ENCODE peak calls at places on chromosomes 4 and X, in eight cellular contexts. V, H, X, R, U, E, I and K are unnamed samples.

GRCh38 chr4:183639291-183639690 is 19.7 kb downstream of the RWDD4 start:
- DNase-seq in V (no peak), H (no peak), X (no peak), R (no peak), U (no peak), E (no peak), I (no peak), K (no peak)

GRCh38 chr4:7775396-7775795 is 164.3 kb downstream of the AFAP1 start:
- DNase-seq in V (no peak), H (no peak), X (no peak), R (no peak), U (no peak), E (no peak), I (no peak), K (no peak)

GRCh38 chrX:54386314-54386713 is 28.5 kb upstream of the WNK3 start:
- DNase-seq in V (no peak), H (no peak), X (no peak), R (no peak), U (no peak), E (no peak), I (no peak), K (peak; percentile 9)

GRCh38 chr4:69858683-69859082 is 1.3 kb downstream of the SULT1E1 start:
- DNase-seq in V (no peak), H (no peak), X (no peak), R (no peak), U (no peak), E (no peak), I (no peak), K (peak; percentile 65)

GRCh38 chrX:15059488-15059887 is 186.3 kb downstream of the MOSPD2 start:
- DNase-seq in V (no peak), H (no peak), X (no peak), R (no peak), U (no peak), E (no peak), I (no peak), K (no peak)

GRCh38 chr4:44701037-44701436 is 22.8 kb downstream of the GUF1 start:
- DNase-seq in V (no peak), H (no peak), X (no peak), R (no peak), U (no peak), E (no peak), I (no peak), K (no peak)

GRCh38 chr4:110515676-110516075 is 39.7 kb downstream of the ENPEP start:
- DNase-seq in V (no peak), H (no peak), X (no peak), R (no peak), U (no peak), E (no peak), I (no peak), K (no peak)

GRCh38 chr4:101345271-101345595 is 2.1 kb downstream of the PPP3CA start:
- DNase-seq in V (peak; percentile 30), H (no peak), X (no peak), R (no peak), U (no peak), E (peak; percentile 14), I (no peak), K (no peak)

GRCh38 chrX:64977830-64978229 is 1.6 kb upstream of the ZC4H2 start:
- DNase-seq in V (no peak), H (no peak), X (no peak), R (no peak), U (no peak), E (no peak), I (no peak), K (no peak)

GRCh38 chr4:89172865-89173264 is 61.5 kb downstream of the TIGD2 start:
- DNase-seq in V (no peak), H (no peak), X (no peak), R (no peak), U (no peak), E (no peak), I (no peak), K (no peak)

GRCh38 chr4:3744901-3745300 is 21.3 kb upstream of the ADRA2C start:
- DNase-seq in V (no peak), H (no peak), X (no peak), R (no peak), U (no peak), E (no peak), I (no peak), K (no peak)
- H3K4me3 ChIP-seq in V (no peak overlapping the region), H (no peak overlapping the region), X (no peak overlapping the region), R (no peak overlapping the region), U (no peak overlapping the region), E (no peak overlapping the region), I (no peak overlapping the region), K (no peak overlapping the region)

DNA sequence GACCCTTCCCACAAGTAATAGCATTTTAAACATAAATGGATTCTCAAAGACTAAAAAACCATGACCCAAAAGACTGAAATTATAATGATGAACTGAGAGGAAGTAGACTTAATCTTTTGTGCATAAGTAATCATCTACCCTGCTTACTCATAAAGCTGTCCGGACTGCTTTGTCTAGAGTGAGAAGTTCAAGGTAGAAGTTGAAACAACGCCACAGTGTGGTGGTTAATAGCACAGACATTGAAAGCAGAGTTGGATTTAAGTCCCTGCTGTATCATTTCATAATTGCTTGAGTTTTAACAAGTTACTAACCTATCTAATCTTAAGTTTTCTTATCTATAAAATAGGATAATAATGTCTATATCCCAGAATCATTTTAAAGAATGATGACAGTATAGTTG is 346.5 kb downstream of the CENPC start:
- DNase-seq in V (no peak), H (no peak), X (no peak), R (no peak), U (no peak), E (no peak), I (no peak), K (peak; percentile 73)
- TF ChIP-seq CTCF in V (peak; percentile 46), H (no peak), X (no peak), R (no peak), U (peak; percentile 22), E (no peak), I (no peak), K (peak; percentile 66)

GRCh38 chrX:103556941-103557340 is 28.4 kb upstream of the TCEAL4 start:
- DNase-seq in V (no peak), H (no peak), X (no peak), R (no peak), U (no peak), E (no peak), I (no peak), K (no peak)

GRCh38 chrX:103550415-103551051 is 31.2 kb upstream of the RAB40A start:
- DNase-seq in V (no peak), H (no peak), X (no peak), R (no peak), U (no peak), E (no peak), I (no peak), K (no peak)

GRCh38 chrX:103549920-103550319 is 30.6 kb upstream of the RAB40A start:
- DNase-seq in V (no peak), H (no peak), X (no peak), R (no peak), U (no peak), E (no peak), I (no peak), K (no peak)

GRCh38 chrX:103552236-103552635 is 32.9 kb upstream of the RAB40A start:
- DNase-seq in V (no peak), H (no peak), X (no peak), R (no peak), U (no peak), E (no peak), I (no peak), K (no peak)

DNA sequence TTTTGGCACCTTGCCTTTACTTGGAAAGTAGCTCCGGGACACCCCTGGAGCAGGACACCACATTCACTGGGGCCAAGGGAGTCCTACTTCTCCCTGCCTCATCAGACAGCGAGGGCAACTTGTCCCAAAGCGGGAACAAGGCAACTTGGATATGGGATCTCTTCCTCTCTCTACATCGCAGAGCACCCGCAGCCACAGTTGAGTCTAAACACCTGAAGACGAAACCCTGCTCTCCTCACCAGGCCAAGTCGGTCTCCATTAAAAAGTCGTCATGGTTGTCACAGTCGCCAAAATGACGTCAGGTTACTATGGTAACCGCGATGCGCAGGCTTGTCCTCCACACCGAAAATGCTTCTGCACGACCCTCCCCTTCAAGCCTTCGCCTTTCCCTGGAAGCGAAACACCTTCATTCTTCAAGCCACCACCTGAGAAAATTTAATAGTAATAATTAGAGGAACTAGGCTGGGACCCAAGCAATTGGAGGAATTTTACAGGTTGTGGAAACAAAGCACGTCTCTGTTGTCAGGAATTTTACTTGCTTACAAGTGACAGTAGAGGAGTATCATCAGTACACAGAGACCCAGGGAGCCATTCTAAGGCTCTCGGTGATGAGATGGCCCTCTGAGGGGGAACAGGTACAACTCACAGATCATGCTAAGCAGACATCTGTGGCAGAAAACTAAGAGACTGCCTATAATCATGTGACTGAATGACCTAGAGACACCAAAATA is 30.5 kb upstream of the TCEAL4 start:
- DNase-seq in V (peak; percentile 41), H (no peak), X (no peak), R (peak; percentile 15), U (peak; percentile 51), E (no peak), I (no peak), K (no peak)
- H3K4me3 ChIP-seq in V (peak overlapping the region; percentile 68), H (peak overlapping the region; percentile 63), X (peak overlapping the region; percentile 19), R (peak overlapping the region; percentile 60), U (peak overlapping the region; percentile 57), E (no peak overlapping the region), I (peak overlapping the region; percentile 31), K (peak overlapping the region; percentile 52)

GRCh38 chr4:15778191-15778741 is at the start of gene CD38:
- DNase-seq in V (peak; percentile 78), H (no peak), X (peak; percentile 33), R (no peak), U (no peak), E (no peak), I (no peak), K (no peak)
- TF ChIP-seq CTCF in V (no peak), H (no peak), X (no peak), R (no peak), U (no peak), E (no peak), I (no peak), K (no peak)

DNA sequence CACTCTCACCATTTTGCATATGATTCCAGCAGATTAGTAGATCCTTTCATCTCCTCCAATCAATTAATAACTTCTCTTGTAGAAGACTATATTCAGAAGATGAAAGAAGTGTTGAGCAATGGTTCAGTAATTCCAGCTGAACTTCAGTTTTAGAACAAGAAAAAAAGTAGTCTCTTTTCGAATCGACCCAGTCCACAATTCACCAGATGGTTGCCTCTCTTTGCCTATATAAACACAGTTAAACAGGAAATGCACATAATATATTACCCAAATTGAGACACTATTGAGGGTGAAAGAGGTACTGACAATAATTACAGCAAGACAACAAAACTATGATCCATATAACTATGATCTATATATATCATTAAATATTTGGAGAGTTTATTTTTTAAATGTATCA is 16.8 kb upstream of the FAM241A start:
- DNase-seq in V (no peak), H (no peak), X (no peak), R (no peak), U (no peak), E (no peak), I (no peak), K (no peak)
- H3K4me3 ChIP-seq in V (no peak overlapping the region), H (no peak overlapping the region), X (no peak overlapping the region), R (no peak overlapping the region), U (no peak overlapping the region), E (no peak overlapping the region), I (no peak overlapping the region), K (no peak overlapping the region)

DNA sequence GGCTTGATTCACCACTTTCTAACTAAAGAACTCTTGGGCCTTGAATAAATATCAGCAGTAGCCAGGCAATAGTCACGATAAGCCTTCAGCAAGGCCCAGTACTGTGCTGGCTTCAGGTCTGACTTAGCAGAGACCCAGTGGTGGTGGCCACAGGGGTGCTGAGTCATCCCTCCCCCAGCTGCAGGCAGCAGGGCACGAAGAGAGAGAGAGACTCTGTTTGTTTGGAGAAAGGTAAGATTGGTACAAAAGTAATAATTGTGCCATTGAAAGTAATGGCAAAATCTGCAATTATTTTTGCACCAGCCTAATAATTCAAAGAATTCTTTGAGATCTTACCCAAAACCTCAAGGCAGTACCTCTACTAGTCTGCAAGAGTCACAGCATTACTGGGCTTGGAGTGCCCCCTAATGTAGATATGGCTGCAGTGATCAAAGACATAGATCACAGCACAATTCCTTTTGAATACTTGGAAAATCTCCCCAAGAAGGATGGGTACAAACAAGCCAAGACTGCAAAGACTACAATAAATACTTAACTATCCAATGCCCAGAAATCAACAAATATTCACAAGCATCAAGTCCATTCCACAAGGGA is 159.5 kb upstream of the USP38 start:
- DNase-seq in V (no peak), H (no peak), X (no peak), R (no peak), U (no peak), E (no peak), I (peak; percentile 18), K (peak; percentile 7)
- TF ChIP-seq CTCF in V (peak; percentile 33), H (no peak), X (peak; percentile 33), R (peak; percentile 43), U (no peak), E (no peak), I (peak; percentile 55), K (peak; percentile 57)